ENCODE peak calls at places on chromosomes 13 and 19, in seven cellular contexts. A is A549, R is HepG2, X is GM23338, O is HL-60, I is SK-N-SH, T is HCT116. N is an unnamed sample.

GRCh38 chr13:97235549-97236206 is 13.5 kb downstream of the MBNL2 start:
- DNase-seq in I (peak), A (no peak), R (no peak), O (no peak), X (no peak), T (no peak), N (no peak)

GRCh38 chr13:73608731-73609485 is 525.3 kb downstream of the KLF12 start:
- DNase-seq in A (no peak), R (no peak), I (no peak), X (no peak), O (no peak), T (no peak), N (no peak)

GRCh38 chr19:47081095-47081494 is 32.5 kb downstream of the ZC3H4 start:
- DNase-seq in I (no peak), A (no peak), R (no peak), O (no peak), T (no peak), X (no peak), N (no peak)

GRCh38 chr19:54415208-54415900 is at the start of gene TTYH1:
- DNase-seq in I (peak), O (no peak), R (no peak), T (no peak), A (no peak), X (peak), N (no peak)

GRCh38 chr13:25738342-25738771 is 313.5 kb downstream of the SHISA2 start:
- DNase-seq in X (no peak), A (no peak), I (peak), O (no peak), R (no peak), T (no peak), N (no peak)

GRCh38 chr13:50400930-50401553 is 385.8 kb downstream of the KCNRG start:
- DNase-seq in T (no peak), O (no peak), I (no peak), A (no peak), R (peak), X (no peak), N (no peak)

GRCh38 chr13:45225370-45225769 is 24.5 kb upstream of the KCTD4 start:
- DNase-seq in O (peak), R (no peak), I (no peak), T (no peak), X (no peak), A (no peak), N (no peak)

GRCh38 chr13:41649659-41650058 is 192.3 kb downstream of the RGCC start:
- DNase-seq in X (peak), R (peak), I (no peak), T (peak), A (peak), O (no peak), N (no peak)

GRCh38 chr19:40229484-40229883 is 3.0 kb upstream of the CCNP start:
- DNase-seq in A (peak), I (no peak), T (no peak), O (no peak), R (no peak), X (no peak), N (peak)

GRCh38 chr13:107185889-107186288 is 618.0 kb upstream of the ARGLU1 start:
- DNase-seq in O (no peak), T (no peak), R (no peak), I (no peak), X (no peak), A (no peak), N (no peak)

GRCh38 chr13:106570354-106570822 is 2.5 kb upstream of the ARGLU1 start:
- DNase-seq in O (no peak), X (peak), A (peak), T (peak), R (no peak), I (peak), N (no peak)

GRCh38 chr13:82717249-82717648 is 1165.0 kb downstream of the SLITRK1 start:
- DNase-seq in T (no peak), A (no peak), R (no peak), X (no peak), O (no peak), I (no peak), N (no peak)

GRCh38 chr13:59447031-59447430 is 716.7 kb downstream of the DIAPH3 start:
- DNase-seq in R (no peak), T (no peak), O (no peak), I (peak), A (no peak), X (no peak), N (no peak)

GRCh38 chr13:24671367-24672117 is 8.7 kb upstream of the ATP12A start:
- DNase-seq in A (peak), R (peak), X (peak), O (peak), T (peak), I (peak), N (no peak)

GRCh38 chr19:49590971-49591730 is at the start of gene PRR12:
- DNase-seq in A (peak), R (peak), O (peak), I (peak), T (no peak), X (peak), N (no peak)

GRCh38 chr19:33251526-33252090 is 26.0 kb upstream of the SLC7A10 start:
- DNase-seq in T (no peak), O (no peak), A (no peak), R (no peak), X (no peak), I (no peak), N (no peak)

GRCh38 chr19:28435551-28436261 is 777.2 kb downstream of the UQCRFS1 start:
- DNase-seq in O (no peak), X (no peak), R (no peak), A (no peak), T (no peak), I (no peak), N (no peak)

GRCh38 chr19:18366027-18366435 is 19.9 kb upstream of the GDF15 start:
- DNase-seq in R (no peak), X (no peak), A (no peak), I (no peak), T (no peak), O (no peak), N (no peak)

GRCh38 chr19:39405930-39406655 is 554 bp upstream of the ZFP36 start:
- DNase-seq in X (peak), R (no peak), A (no peak), I (no peak), T (no peak), O (peak), N (peak)

GRCh38 chr13:112716841-112717520 is 27.1 kb downstream of the ATP11A start:
- DNase-seq in X (no peak), I (no peak), R (no peak), A (no peak), T (no peak), O (no peak), N (no peak)

GRCh38 chr13:111462221-111462764 is 141.9 kb downstream of the TEX29 start:
- DNase-seq in R (no peak), T (no peak), X (no peak), A (no peak), O (no peak), I (no peak), N (no peak)

GRCh38 chr13:70814684-70815083 is 706.4 kb upstream of the KLHL1 start:
- DNase-seq in A (no peak), X (no peak), I (no peak), R (no peak), O (peak), T (no peak), N (no peak)

GRCh38 chr19:8423821-8424223 is 10.7 kb downstream of the MARCHF2 start:
- DNase-seq in R (peak), X (peak), A (peak), T (peak), I (peak), O (peak), N (peak)

GRCh38 chr19:15244808-15245207 is 12.6 kb upstream of the EPHX3 start:
- DNase-seq in T (no peak), A (no peak), O (no peak), X (no peak), I (no peak), R (no peak), N (no peak)

GRCh38 chr19:29247912-29248311 is 35.0 kb upstream of the UQCRFS1 start:
- DNase-seq in X (no peak), T (no peak), O (no peak), A (no peak), R (no peak), I (no peak), N (no peak)

GRCh38 chr19:55239004-55239403 is 10.4 kb upstream of the TMEM86B start:
- DNase-seq in A (no peak), I (no peak), R (no peak), O (no peak), X (no peak), T (no peak), N (no peak)

GRCh38 chr19:3783660-3784584 is 2.3 kb downstream of the MATK start:
- DNase-seq in O (no peak), T (no peak), R (peak), I (peak), A (peak), X (peak), N (no peak)

GRCh38 chr13:112261924-112262323 is 114.2 kb upstream of the SPACA7 start:
- DNase-seq in O (no peak), X (no peak), R (no peak), T (no peak), A (no peak), I (no peak), N (no peak)

GRCh38 chr13:74151859-74152258 is 17.7 kb upstream of the KLF12 start:
- DNase-seq in X (no peak), R (no peak), A (no peak), O (no peak), I (no peak), T (no peak), N (no peak)

GRCh38 chr13:92187378-92187989 is 789.1 kb downstream of the GPC5 start:
- DNase-seq in O (peak), I (peak), X (peak), A (peak), R (peak), T (no peak), N (peak)

GRCh38 chr13:70630247-70630646 is 522.0 kb upstream of the KLHL1 start:
- DNase-seq in T (no peak), A (no peak), I (no peak), R (no peak), X (peak), O (no peak), N (no peak)

GRCh38 chr19:56613639-56614038 is 18.5 kb downstream of the ZNF71 start:
- DNase-seq in X (no peak), T (no peak), A (no peak), O (no peak), I (no peak), R (no peak), N (no peak)

GRCh38 chr19:56622374-56622773 is 20.6 kb upstream of the SMIM17 start:
- DNase-seq in A (no peak), X (no peak), T (no peak), R (no peak), O (no peak), I (no peak), N (no peak)

GRCh38 chr19:56619131-56619530 is 23.8 kb upstream of the SMIM17 start:
- DNase-seq in R (no peak), O (no peak), T (no peak), X (no peak), A (no peak), I (no peak), N (no peak)

GRCh38 chr19:56612737-56613136 is 17.6 kb downstream of the ZNF71 start:
- DNase-seq in O (no peak), I (no peak), R (no peak), X (peak), A (no peak), T (no peak), N (no peak)

DNA sequence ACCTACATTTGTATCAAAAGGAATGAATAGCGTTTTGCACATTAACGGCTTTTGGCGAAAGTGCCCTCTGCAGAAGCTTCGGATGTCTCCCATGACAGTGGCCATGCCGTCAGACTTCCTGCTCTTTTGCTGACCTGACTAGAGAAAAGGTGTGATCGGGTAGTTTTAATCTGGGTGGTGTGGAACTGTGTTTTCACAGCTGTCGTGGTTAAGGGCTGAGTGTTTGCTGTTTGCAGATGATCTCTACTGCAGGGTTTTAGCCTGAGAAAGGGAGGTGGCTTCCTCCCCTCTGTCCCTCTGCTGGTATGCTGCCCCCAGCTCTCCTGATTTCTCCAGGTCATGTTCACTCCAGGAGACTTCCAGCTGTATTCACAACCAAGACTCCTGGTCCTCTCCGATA is 22.4 kb downstream of the ZNF71 start:
- DNase-seq in O (no peak), I (no peak), A (no peak), X (no peak), R (no peak), T (no peak), N (no peak)
- TF ChIP-seq REST in O (no peak), I (no peak), A (no peak), X (no peak), R (no peak), T (no peak), N (no peak)

DNA sequence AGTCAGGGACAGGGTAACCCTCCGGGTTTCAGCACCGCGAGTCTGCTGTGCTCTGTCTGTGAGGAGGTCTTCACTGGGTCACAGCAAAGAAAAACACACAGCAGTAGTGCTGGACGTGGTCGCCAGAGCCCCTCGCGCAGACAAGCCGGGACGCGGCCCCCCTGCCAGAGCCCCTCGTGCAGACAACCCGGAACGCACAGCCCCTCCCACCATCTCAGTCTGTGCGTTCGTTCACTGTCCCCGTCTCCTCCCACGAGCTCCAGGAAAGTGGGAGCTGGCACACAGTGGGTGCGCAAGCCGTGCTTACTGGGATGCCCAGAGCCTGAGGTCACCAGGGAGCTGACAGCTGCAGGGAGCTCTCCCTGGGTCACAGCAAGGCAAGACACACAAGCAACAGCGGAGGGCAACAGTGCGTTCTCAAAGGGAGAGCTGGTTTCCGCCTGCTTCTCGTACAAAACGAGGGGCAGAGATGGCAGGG is 3.2 kb upstream of the PLPP2 start:
- DNase-seq in O (no peak), A (no peak), I (peak), X (no peak), T (no peak), R (no peak), N (no peak)
- TF ChIP-seq REST in O (no peak), A (no peak), I (no peak), X (no peak), T (no peak), R (no peak), N (no peak)

DNA sequence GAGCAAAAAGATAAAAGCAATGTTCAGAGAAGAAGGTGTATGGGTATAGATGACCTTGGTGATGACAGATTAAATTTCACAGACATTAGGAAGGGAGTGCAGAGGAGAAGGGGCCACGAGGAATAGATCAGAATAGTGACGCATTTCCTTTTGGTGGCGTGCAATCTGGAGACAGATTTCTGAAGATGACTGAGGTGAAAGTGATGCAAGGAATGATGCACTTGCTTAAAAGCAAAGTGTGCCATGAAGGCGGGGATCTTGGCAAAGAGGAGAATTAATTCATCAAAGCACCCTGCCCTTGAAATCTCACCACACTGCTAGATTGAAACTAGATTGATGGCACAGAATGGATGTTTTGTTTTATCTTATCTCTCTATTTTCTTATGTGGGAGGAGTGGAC is 202.4 kb downstream of the ITGBL1 start:
- DNase-seq in X (no peak), I (no peak), O (no peak), A (peak), T (no peak), R (no peak), N (no peak)
- TF ChIP-seq REST in X (no peak), I (no peak), O (no peak), A (no peak), T (no peak), R (no peak), N (no peak)

GRCh38 chr19:5343848-5344247 is 3.2 kb upstream of the PTPRS start:
- DNase-seq in O (no peak), X (no peak), A (no peak), R (peak), T (no peak), I (no peak), N (no peak)
- TF ChIP-seq REST in O (no peak), X (no peak), A (no peak), R (no peak), T (no peak), I (no peak), N (no peak)

DNA sequence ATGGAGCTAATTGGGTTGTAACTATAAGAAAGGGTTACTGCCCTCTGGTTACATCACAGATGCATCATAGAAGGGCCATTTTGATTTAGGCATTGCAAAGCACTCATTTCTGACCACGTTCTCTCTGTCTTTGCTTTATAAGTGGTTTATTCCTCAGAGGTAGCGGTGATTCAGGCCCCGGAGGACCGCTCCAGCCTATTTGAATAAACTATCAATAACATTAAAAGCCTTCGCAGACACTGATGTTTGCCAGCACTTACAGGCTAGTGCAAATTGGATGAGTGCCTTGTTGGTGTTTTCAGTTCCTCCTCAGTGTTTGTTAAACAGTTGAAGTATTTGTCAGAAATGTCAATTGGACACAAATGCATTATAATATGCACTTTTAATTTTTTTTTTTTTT is 120.2 kb downstream of the RXFP2 start:
- DNase-seq in R (no peak), O (no peak), X (no peak), I (no peak), T (no peak), A (no peak), N (no peak)
- TF ChIP-seq REST in R (no peak), O (no peak), X (no peak), I (no peak), T (no peak), A (no peak), N (no peak)

DNA sequence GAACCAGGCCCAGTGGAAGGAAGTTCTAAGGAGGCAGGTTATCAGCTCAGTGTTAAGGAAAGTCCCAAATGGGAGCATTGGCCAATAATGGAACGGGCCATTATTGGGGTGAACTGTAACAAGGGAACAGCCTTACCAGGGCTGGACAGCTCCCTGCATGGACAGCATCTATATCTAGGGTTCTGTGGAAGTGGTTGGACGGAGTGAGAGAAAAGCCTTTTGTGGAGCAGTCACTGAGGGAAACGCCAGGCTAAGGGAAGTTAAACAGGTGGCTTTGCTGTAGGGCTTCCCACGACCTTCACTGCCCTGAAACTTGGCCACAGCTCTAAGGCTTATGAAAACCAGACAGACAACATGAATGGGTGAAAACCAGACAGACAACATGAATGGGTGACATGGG is 17.0 kb downstream of the POU2F2 start:
- DNase-seq in R (no peak), O (no peak), I (no peak), A (no peak), T (no peak), X (no peak), N (no peak)
- TF ChIP-seq REST in R (peak), O (peak), I (peak), A (peak), T (no peak), X (peak), N (peak)

GRCh38 chr19:6803036-6803404 is 30.5 kb downstream of the VAV1 start:
- DNase-seq in I (no peak), X (peak), T (no peak), A (no peak), R (no peak), O (no peak), N (no peak)
- TF ChIP-seq REST in I (no peak), X (no peak), T (no peak), A (no peak), R (no peak), O (no peak), N (no peak)

GRCh38 chr13:56019606-56020005 is 1121.1 kb upstream of the PRR20A start:
- DNase-seq in A (no peak), I (no peak), X (no peak), T (no peak), O (no peak), R (no peak), N (no peak)
- TF ChIP-seq REST in A (no peak), I (no peak), X (no peak), T (no peak), O (no peak), R (no peak), N (no peak)